ENCODE peak calls at places on chromosomes 6 and 20, in eight cellular contexts. One of them, this sample, is unnamed. For H3K4me1, the result is how much of the 10 kb centered on the place peaks cover.

GRCh38 chr20:51768759-51769517 is 748 bp upstream of the ATP9A start:
- DNase-seq in neural progenitor cell: no peak
- DNase-seq in GM23338: peak
- DNase-seq in psoas muscle: no peak
- DNase-seq in cardiac muscle cell: no peak
- DNase-seq in endodermal cell: no peak
- DNase-seq in uterus: no peak
- DNase-seq in left ventricle myocardium inferior: no peak
- DNase-seq in this sample: no peak

GRCh38 chr6:118551063-118551672 is 3.1 kb downstream of the PLN start:
- DNase-seq in psoas muscle: no peak
- DNase-seq in left ventricle myocardium inferior: no peak
- DNase-seq in uterus: no peak
- DNase-seq in cardiac muscle cell: peak
- DNase-seq in neural progenitor cell: peak
- DNase-seq in endodermal cell: no peak
- DNase-seq in GM23338: peak
- DNase-seq in this sample: no peak

GRCh38 chr20:35699127-35699913 is at the start of the genes NFS1 and ROMO1:
- DNase-seq in left ventricle myocardium inferior: peak
- DNase-seq in cardiac muscle cell: peak
- DNase-seq in endodermal cell: peak
- DNase-seq in psoas muscle: peak
- DNase-seq in uterus: peak
- DNase-seq in GM23338: peak
- DNase-seq in neural progenitor cell: peak
- DNase-seq in this sample: peak

GRCh38 chr20:16528078-16528477 is 45.2 kb downstream of the KIF16B start:
- DNase-seq in neural progenitor cell: no peak
- DNase-seq in GM23338: no peak
- DNase-seq in psoas muscle: peak
- DNase-seq in left ventricle myocardium inferior: no peak
- DNase-seq in endodermal cell: no peak
- DNase-seq in uterus: peak
- DNase-seq in cardiac muscle cell: no peak
- DNase-seq in this sample: peak

GRCh38 chr6:29504961-29505360 is 17.2 kb upstream of the MAS1L start:
- DNase-seq in left ventricle myocardium inferior: no peak
- DNase-seq in endodermal cell: peak
- DNase-seq in neural progenitor cell: no peak
- DNase-seq in GM23338: no peak
- DNase-seq in cardiac muscle cell: no peak
- DNase-seq in psoas muscle: no peak
- DNase-seq in uterus: no peak
- DNase-seq in this sample: no peak

GRCh38 chr20:40449974-40450616 is 238.9 kb downstream of the MAFB start:
- DNase-seq in left ventricle myocardium inferior: no peak
- DNase-seq in GM23338: no peak
- DNase-seq in psoas muscle: no peak
- DNase-seq in neural progenitor cell: no peak
- DNase-seq in uterus: no peak
- DNase-seq in cardiac muscle cell: no peak
- DNase-seq in endodermal cell: no peak
- DNase-seq in this sample: no peak

GRCh38 chr20:60003776-60004175 is 45.6 kb downstream of the CDH26 start:
- DNase-seq in endodermal cell: no peak
- DNase-seq in GM23338: no peak
- DNase-seq in uterus: no peak
- DNase-seq in neural progenitor cell: no peak
- DNase-seq in psoas muscle: no peak
- DNase-seq in cardiac muscle cell: no peak
- DNase-seq in left ventricle myocardium inferior: no peak
- DNase-seq in this sample: no peak

GRCh38 chr6:98845201-98846020 is 11.0 kb downstream of the POU3F2 start:
- DNase-seq in uterus: peak
- DNase-seq in left ventricle myocardium inferior: peak
- DNase-seq in neural progenitor cell: peak
- DNase-seq in cardiac muscle cell: peak
- DNase-seq in GM23338: peak
- DNase-seq in endodermal cell: peak
- DNase-seq in psoas muscle: peak
- DNase-seq in this sample: peak

GRCh38 chr6:111958534-111958933 is 85.3 kb upstream of the FYN start:
- DNase-seq in endodermal cell: no peak
- DNase-seq in psoas muscle: no peak
- DNase-seq in neural progenitor cell: no peak
- DNase-seq in left ventricle myocardium inferior: no peak
- DNase-seq in GM23338: no peak
- DNase-seq in cardiac muscle cell: no peak
- DNase-seq in uterus: no peak
- DNase-seq in this sample: no peak

GRCh38 chr20:10022615-10023014 is 12.2 kb upstream of the ANKEF1 start:
- DNase-seq in psoas muscle: no peak
- DNase-seq in left ventricle myocardium inferior: no peak
- DNase-seq in uterus: no peak
- DNase-seq in cardiac muscle cell: no peak
- DNase-seq in endodermal cell: no peak
- DNase-seq in GM23338: no peak
- DNase-seq in neural progenitor cell: no peak
- DNase-seq in this sample: no peak

GRCh38 chr20:50515471-50516106 is 5.4 kb downstream of the PTPN1 start:
- DNase-seq in left ventricle myocardium inferior: no peak
- DNase-seq in GM23338: no peak
- DNase-seq in neural progenitor cell: no peak
- DNase-seq in endodermal cell: no peak
- DNase-seq in cardiac muscle cell: no peak
- DNase-seq in psoas muscle: no peak
- DNase-seq in uterus: no peak
- DNase-seq in this sample: no peak

GRCh38 chr20:50517817-50518154 is 7.6 kb downstream of the PTPN1 start:
- DNase-seq in psoas muscle: no peak
- DNase-seq in neural progenitor cell: no peak
- DNase-seq in endodermal cell: no peak
- DNase-seq in cardiac muscle cell: no peak
- DNase-seq in left ventricle myocardium inferior: no peak
- DNase-seq in uterus: no peak
- DNase-seq in GM23338: no peak
- DNase-seq in this sample: no peak

GRCh38 chr20:50514750-50515149 is 4.6 kb downstream of the PTPN1 start:
- DNase-seq in endodermal cell: no peak
- DNase-seq in uterus: no peak
- DNase-seq in cardiac muscle cell: no peak
- DNase-seq in GM23338: no peak
- DNase-seq in neural progenitor cell: no peak
- DNase-seq in left ventricle myocardium inferior: no peak
- DNase-seq in psoas muscle: no peak
- DNase-seq in this sample: no peak

GRCh38 chr20:50516935-50517816 is 7.0 kb downstream of the PTPN1 start:
- DNase-seq in psoas muscle: no peak
- DNase-seq in left ventricle myocardium inferior: no peak
- DNase-seq in cardiac muscle cell: no peak
- DNase-seq in neural progenitor cell: no peak
- DNase-seq in uterus: no peak
- DNase-seq in GM23338: no peak
- DNase-seq in endodermal cell: no peak
- DNase-seq in this sample: no peak

DNA sequence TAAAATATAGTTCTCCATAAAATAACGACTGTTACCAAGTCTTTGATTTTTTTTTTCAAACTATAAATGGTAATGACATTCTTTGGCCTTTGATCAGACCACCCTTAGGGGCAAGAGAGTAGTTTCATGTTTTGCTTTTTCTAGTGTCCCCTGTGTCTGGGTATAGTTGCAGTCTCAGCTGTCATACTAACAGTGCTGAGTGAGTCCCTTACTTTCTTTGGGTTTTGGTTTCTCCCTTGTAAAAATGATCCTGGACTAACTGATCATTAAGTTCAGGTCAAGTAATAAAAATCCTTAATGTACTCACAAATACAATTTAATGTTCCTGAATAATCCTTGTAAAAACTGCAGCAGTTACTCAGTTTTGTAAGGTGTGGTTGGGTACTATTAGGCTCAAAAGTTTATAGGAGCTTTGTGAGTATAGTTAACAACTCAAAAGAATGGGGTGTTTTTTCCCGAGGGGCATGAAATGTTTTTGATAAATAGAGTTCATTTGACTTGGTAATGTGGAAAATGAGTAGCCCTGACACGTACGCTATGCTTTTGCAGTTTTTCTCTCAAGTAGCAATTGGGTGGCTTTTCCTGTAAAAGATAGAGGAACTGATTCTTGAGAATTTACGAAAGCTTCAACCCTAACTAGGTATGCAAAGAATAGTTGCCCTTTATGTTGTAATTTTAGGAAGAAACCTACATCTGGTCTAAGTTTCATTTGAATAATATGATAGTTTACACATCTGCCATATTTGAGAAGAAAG is 6.2 kb downstream of the PTPN1 start:
- DNase-seq in cardiac muscle cell: no peak
- DNase-seq in neural progenitor cell: no peak
- DNase-seq in left ventricle myocardium inferior: no peak
- DNase-seq in endodermal cell: no peak
- DNase-seq in GM23338: no peak
- DNase-seq in uterus: no peak
- DNase-seq in psoas muscle: no peak
- DNase-seq in this sample: no peak
- H3K4me1 ChIP-seq in cardiac muscle cell: under half
- H3K4me1 ChIP-seq in neural progenitor cell: under half
- H3K4me1 ChIP-seq in left ventricle myocardium inferior: half or more
- H3K4me1 ChIP-seq in endodermal cell: under half
- H3K4me1 ChIP-seq in GM23338: under half
- H3K4me1 ChIP-seq in uterus: under half
- H3K4me1 ChIP-seq in psoas muscle: half or more
- H3K4me1 ChIP-seq in this sample: under half

GRCh38 chr6:13427838-13428527 is 59.4 kb downstream of the GFOD1 start:
- DNase-seq in left ventricle myocardium inferior: no peak
- DNase-seq in endodermal cell: peak
- DNase-seq in psoas muscle: no peak
- DNase-seq in GM23338: peak
- DNase-seq in uterus: no peak
- DNase-seq in cardiac muscle cell: peak
- DNase-seq in neural progenitor cell: no peak
- DNase-seq in this sample: peak
- TF ChIP-seq CTCF in left ventricle myocardium inferior: no peak
- TF ChIP-seq CTCF in endodermal cell: peak
- TF ChIP-seq CTCF in psoas muscle: no peak
- TF ChIP-seq CTCF in GM23338: peak
- TF ChIP-seq CTCF in uterus: no peak
- TF ChIP-seq CTCF in cardiac muscle cell: peak
- TF ChIP-seq CTCF in neural progenitor cell: peak
- TF ChIP-seq CTCF in this sample: no peak

GRCh38 chr6:3520541-3521220 is 63.8 kb upstream of the SLC22A23 start:
- DNase-seq in left ventricle myocardium inferior: no peak
- DNase-seq in neural progenitor cell: no peak
- DNase-seq in psoas muscle: no peak
- DNase-seq in endodermal cell: peak
- DNase-seq in GM23338: no peak
- DNase-seq in uterus: no peak
- DNase-seq in cardiac muscle cell: no peak
- DNase-seq in this sample: no peak

GRCh38 chr6:3518356-3518841 is 61.5 kb upstream of the SLC22A23 start:
- DNase-seq in psoas muscle: peak
- DNase-seq in uterus: peak
- DNase-seq in cardiac muscle cell: no peak
- DNase-seq in endodermal cell: no peak
- DNase-seq in left ventricle myocardium inferior: no peak
- DNase-seq in GM23338: no peak
- DNase-seq in neural progenitor cell: no peak
- DNase-seq in this sample: no peak

GRCh38 chr6:3516094-3516493 is 59.2 kb upstream of the SLC22A23 start:
- DNase-seq in uterus: no peak
- DNase-seq in neural progenitor cell: no peak
- DNase-seq in GM23338: no peak
- DNase-seq in cardiac muscle cell: no peak
- DNase-seq in left ventricle myocardium inferior: no peak
- DNase-seq in endodermal cell: no peak
- DNase-seq in psoas muscle: no peak
- DNase-seq in this sample: no peak

GRCh38 chr6:3515669-3516068 is 58.8 kb upstream of the SLC22A23 start:
- DNase-seq in uterus: no peak
- DNase-seq in GM23338: no peak
- DNase-seq in left ventricle myocardium inferior: no peak
- DNase-seq in cardiac muscle cell: no peak
- DNase-seq in neural progenitor cell: no peak
- DNase-seq in endodermal cell: no peak
- DNase-seq in psoas muscle: no peak
- DNase-seq in this sample: no peak

DNA sequence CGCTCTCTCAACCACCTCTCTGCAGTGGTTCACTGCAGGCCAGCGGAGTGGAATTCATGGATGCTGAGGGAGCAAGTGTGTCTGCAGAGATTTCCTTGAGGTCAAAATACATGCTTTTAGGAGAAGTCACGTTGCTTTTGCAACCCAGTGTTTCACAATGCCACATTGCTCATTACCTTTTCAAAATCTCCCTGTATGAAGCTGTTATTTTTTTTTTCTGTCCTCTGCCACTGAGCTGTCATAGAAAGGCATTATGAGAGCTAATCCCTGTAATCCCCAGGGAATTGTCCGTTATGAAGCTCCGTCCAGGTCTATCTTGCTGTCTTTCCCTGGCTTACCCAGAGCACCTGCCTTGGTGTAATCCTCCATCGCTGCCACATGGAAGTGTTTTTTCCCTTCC is 60.5 kb upstream of the SLC22A23 start:
- DNase-seq in GM23338: no peak
- DNase-seq in psoas muscle: no peak
- DNase-seq in left ventricle myocardium inferior: no peak
- DNase-seq in neural progenitor cell: no peak
- DNase-seq in uterus: no peak
- DNase-seq in cardiac muscle cell: no peak
- DNase-seq in endodermal cell: no peak
- DNase-seq in this sample: no peak
- H3K27ac ChIP-seq in GM23338: no peak
- H3K27ac ChIP-seq in psoas muscle: no peak
- H3K27ac ChIP-seq in left ventricle myocardium inferior: no peak
- H3K27ac ChIP-seq in neural progenitor cell: no peak
- H3K27ac ChIP-seq in uterus: no peak
- H3K27ac ChIP-seq in cardiac muscle cell: no peak
- H3K27ac ChIP-seq in endodermal cell: no peak
- H3K27ac ChIP-seq in this sample: no peak

DNA sequence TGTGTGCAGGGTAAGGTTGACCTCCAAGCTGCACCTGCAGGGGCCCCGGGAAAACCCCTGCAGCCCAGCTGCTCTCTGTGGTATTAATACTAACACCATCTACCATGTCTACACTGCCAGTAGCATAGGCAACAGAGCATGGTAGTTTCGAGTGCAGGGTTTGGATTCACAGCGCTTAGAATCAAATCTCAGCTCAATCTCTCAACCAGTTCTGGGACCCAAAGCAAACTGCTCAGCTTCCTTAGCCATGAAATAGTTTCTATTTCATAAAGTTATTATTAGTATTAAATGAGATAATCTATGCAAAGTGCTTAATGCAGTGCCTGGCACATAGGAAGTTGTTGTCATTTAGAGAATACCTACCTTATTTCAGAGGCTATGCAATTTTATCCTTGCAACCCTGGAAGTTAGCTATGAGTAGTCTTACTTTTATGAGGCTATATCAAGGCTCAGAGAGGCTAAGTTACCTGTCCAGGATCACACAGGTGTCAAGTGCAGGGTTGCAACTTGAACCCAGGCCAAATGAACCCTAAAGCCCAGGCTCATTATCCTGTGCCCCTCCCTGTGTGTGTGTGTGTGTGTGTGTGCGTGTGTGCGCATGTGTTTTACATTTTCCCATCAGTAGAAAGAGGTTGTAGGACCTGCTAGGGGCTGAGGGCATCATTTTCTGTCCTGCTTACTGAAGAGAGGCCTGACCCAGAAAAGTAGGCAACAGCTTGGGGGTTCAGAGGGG is 27.6 kb upstream of the MRPS18A start:
- DNase-seq in uterus: no peak
- DNase-seq in GM23338: no peak
- DNase-seq in neural progenitor cell: no peak
- DNase-seq in psoas muscle: no peak
- DNase-seq in left ventricle myocardium inferior: no peak
- DNase-seq in endodermal cell: peak
- DNase-seq in cardiac muscle cell: no peak
- DNase-seq in this sample: no peak
- H3K4me1 ChIP-seq in uterus: under half
- H3K4me1 ChIP-seq in GM23338: under half
- H3K4me1 ChIP-seq in neural progenitor cell: under half
- H3K4me1 ChIP-seq in psoas muscle: under half
- H3K4me1 ChIP-seq in left ventricle myocardium inferior: half or more
- H3K4me1 ChIP-seq in endodermal cell: under half
- H3K4me1 ChIP-seq in cardiac muscle cell: under half
- H3K4me1 ChIP-seq in this sample: under half

This sample was measured in body of pancreas.